ENCODE peak calls at places on chromosome 6, in nine cellular contexts. U, K, L, Z, P, M, C, S and F are unnamed samples.

GRCh38 chr6:107713214-107713962 is 110.7 kb downstream of the SCML4 start:
- DNase-seq in K (no peak), S (no peak), L (peak; percentile 59), P (no peak), M (no peak), U (no peak), C (no peak), Z (no peak), F (no peak)

GRCh38 chr6:90596967-90597539 is 10.2 kb upstream of the MAP3K7 start:
- DNase-seq in L (no peak), P (no peak), K (no peak), M (no peak), Z (no peak), S (no peak), C (no peak), U (no peak), F (no peak)

GRCh38 chr6:168332020-168332419 is 12.4 kb upstream of the DACT2 start:
- DNase-seq in Z (no peak), S (no peak), C (no peak), L (no peak), K (no peak), U (no peak), M (no peak), P (peak; percentile 44), F (no peak)

GRCh38 chr6:51934098-51934497 is 153.3 kb downstream of the PKHD1 start:
- DNase-seq in M (peak; percentile 31), K (no peak), S (no peak), U (no peak), P (no peak), Z (peak; percentile 4), L (no peak), C (no peak), F (peak; percentile 3)

GRCh38 chr6:152952045-152952444 is 30.8 kb downstream of the FBXO5 start:
- DNase-seq in K (no peak), M (no peak), L (no peak), S (no peak), C (no peak), Z (peak; percentile 75), P (no peak), U (peak; percentile 66), F (peak; percentile 57)

GRCh38 chr6:75278474-75279077 is 6.0 kb downstream of the TMEM30A start:
- DNase-seq in C (no peak), K (no peak), P (no peak), S (no peak), Z (no peak), U (peak; percentile 58), M (no peak), L (no peak), F (no peak)

GRCh38 chr6:82182756-82183155 is 64.8 kb downstream of the IBTK start:
- DNase-seq in M (no peak), S (no peak), C (no peak), Z (no peak), P (no peak), L (no peak), U (peak; percentile 69), K (no peak), F (no peak)

GRCh38 chr6:154510144-154510905 is at the start of gene CNKSR3:
- DNase-seq in M (peak; percentile 88), P (peak; percentile 96), S (no peak), U (peak; percentile 92), K (peak; percentile 82), C (peak; percentile 96), L (peak; percentile 26), Z (peak; percentile 74), F (peak; percentile 82)

GRCh38 chr6:154410619-154411044 is 54.0 kb upstream of the IPCEF1 start:
- DNase-seq in L (no peak), C (peak; percentile 75), M (peak; percentile 82), Z (peak; percentile 93), K (peak; percentile 64), P (no peak), U (peak; percentile 99), S (no peak), F (peak; percentile 12)

GRCh38 chr6:44002591-44003344 is 124.5 kb downstream of the MRPL14 start:
- DNase-seq in U (peak; percentile 59), P (peak; percentile 82), K (no peak), C (no peak), L (peak; percentile 62), M (peak; percentile 76), S (peak; percentile 23), Z (no peak), F (peak; percentile 85)

GRCh38 chr6:2951723-2952122 is 19.6 kb downstream of the SERPINB6 start:
- DNase-seq in S (no peak), K (peak; percentile 59), P (no peak), L (no peak), Z (no peak), C (peak; percentile 76), U (no peak), M (no peak), F (no peak)

GRCh38 chr6:41598670-41599014 is 39.6 kb upstream of the MDFI start:
- DNase-seq in P (no peak), L (no peak), C (peak; percentile 56), M (no peak), S (no peak), K (no peak), U (no peak), Z (no peak), F (no peak)

GRCh38 chr6:74510878-74511277 is 695.0 kb downstream of the COL12A1 start:
- DNase-seq in M (no peak), K (no peak), L (no peak), C (no peak), S (no peak), P (no peak), Z (no peak), U (peak; percentile 7), F (no peak)

GRCh38 chr6:24664049-24664987 is 2.4 kb downstream of the TDP2 start:
- DNase-seq in P (no peak), M (no peak), L (no peak), C (no peak), U (no peak), K (no peak), Z (no peak), S (no peak), F (no peak)

GRCh38 chr6:38554014-38554413 is 85.7 kb downstream of the BTBD9 start:
- DNase-seq in S (no peak), L (no peak), M (no peak), C (no peak), P (no peak), Z (no peak), U (no peak), K (no peak), F (no peak)

GRCh38 chr6:148750826-148751225 is 4.0 kb downstream of the UST start:
- DNase-seq in P (no peak), U (peak; percentile 63), C (no peak), L (no peak), M (no peak), S (no peak), K (no peak), Z (no peak), F (no peak)

GRCh38 chr6:41652876-41653641 is 14.8 kb downstream of the MDFI start:
- DNase-seq in M (no peak), K (no peak), L (no peak), Z (no peak), U (no peak), P (peak; percentile 69), S (no peak), C (no peak), F (no peak)

GRCh38 chr6:64256483-64256882 is 620.9 kb downstream of the PHF3 start:
- DNase-seq in K (no peak), U (no peak), L (no peak), S (no peak), C (no peak), Z (no peak), M (no peak), P (peak; percentile 39), F (no peak)

GRCh38 chr6:160300076-160300695 is 41.6 kb upstream of the SLC22A2 start:
- DNase-seq in L (no peak), K (no peak), U (no peak), S (no peak), P (no peak), Z (peak; percentile 47), C (no peak), M (peak; percentile 53), F (peak; percentile 80)

GRCh38 chr6:117481278-117481925 is 1.1 kb upstream of the DCBLD1 start:
- DNase-seq in L (peak; percentile 31), U (no peak), S (no peak), C (no peak), P (no peak), Z (no peak), M (no peak), K (no peak), F (no peak)

GRCh38 chr6:84061613-84062398 is 28.2 kb downstream of the MRAP2 start:
- DNase-seq in P (peak; percentile 21), Z (no peak), M (no peak), L (no peak), K (no peak), C (no peak), S (no peak), U (no peak), F (no peak)